ENCODE peak calls at places on chromosomes 3 and 15, in four cellular contexts. J is PC-9, I is GM23338, A is neural progenitor cell. B is an unnamed sample.

GRCh38 chr15:90838066-90838465 is 30.3 kb upstream of the FURIN start:
- DNase-seq in J (no peak), I (no peak), A (no peak), B (peak; percentile 21)

GRCh38 chr15:98421419-98422085 is 226.8 kb upstream of the IGF1R start:
- DNase-seq in J (no peak), I (peak; percentile 91), A (peak; percentile 90), B (peak; percentile 45)

GRCh38 chr3:43023766-43024165 is 44.7 kb downstream of the GASK1A start:
- DNase-seq in J (no peak), I (no peak), A (no peak), B (peak; percentile 54)

GRCh38 chr15:67927501-67928156 is 87.8 kb upstream of the RNU6-1 start:
- DNase-seq in J (no peak), I (no peak), A (no peak), B (no peak)

GRCh38 chr15:72033711-72034110 is 84.2 kb downstream of the MYO9A start:
- DNase-seq in J (no peak), I (no peak), A (no peak), B (no peak)

GRCh38 chr15:41661529-41662225 is 1.5 kb downstream of the MGA start:
- DNase-seq in J (peak; percentile 46), I (peak; percentile 95), A (peak; percentile 86), B (peak; percentile 88)

GRCh38 chr15:85950101-85950500 is 129.6 kb upstream of the AGBL1 start:
- DNase-seq in J (no peak), I (no peak), A (no peak), B (peak; percentile 43)

GRCh38 chr3:195060531-195061385 is 210.2 kb downstream of the XXYLT1 start:
- DNase-seq in J (no peak), I (no peak), A (peak; percentile 23), B (no peak)

GRCh38 chr3:28575100-28575747 is 226.6 kb upstream of the AZI2 start:
- DNase-seq in J (no peak), I (peak; percentile 83), A (peak; percentile 74), B (no peak)

GRCh38 chr3:132569580-132569979 is 27.5 kb upstream of the ACKR4 start:
- DNase-seq in J (no peak), I (no peak), A (no peak), B (no peak)

GRCh38 chr15:101305820-101306255 is 10.8 kb upstream of the SNRPA1 start:
- DNase-seq in J (no peak), I (no peak), A (no peak), B (peak; percentile 11)

GRCh38 chr15:73052679-73053397 is 575 bp downstream of the NEO1 start:
- DNase-seq in J (no peak), I (peak; percentile 82), A (peak; percentile 90), B (peak; percentile 29)

GRCh38 chr15:70046716-70047369 is 50.9 kb downstream of the TLE3 start:
- DNase-seq in J (no peak), I (no peak), A (no peak), B (no peak)

GRCh38 chr15:101162701-101163483 is 89.0 kb downstream of the CHSY1 start:
- DNase-seq in J (no peak), I (no peak), A (no peak), B (no peak)

GRCh38 chr15:75153084-75153483 is 48.6 kb upstream of the C15orf39 start:
- DNase-seq in J (peak; percentile 44), I (peak; percentile 23), A (no peak), B (peak; percentile 20)

GRCh38 chr15:82854554-82854953 is 45.1 kb downstream of the WHAMM start:
- DNase-seq in J (no peak), I (no peak), A (no peak), B (no peak)

GRCh38 chr3:150179330-150179729 is 208.6 kb upstream of the PFN2 start:
- DNase-seq in J (no peak), I (no peak), A (no peak), B (no peak)

GRCh38 chr15:73630030-73630429 is 3.2 kb downstream of the NPTN start:
- DNase-seq in J (no peak), I (no peak), A (no peak), B (no peak)

GRCh38 chr3:170701696-170702678 is 116.1 kb upstream of the SLC7A14 start:
- DNase-seq in J (no peak), I (no peak), A (no peak), B (no peak)

GRCh38 chr3:111594205-111594604 is 941 bp downstream of the ZBED2 start:
- DNase-seq in J (peak; percentile 92), I (no peak), A (no peak), B (no peak)

GRCh38 chr3:13861461-13861860 is 18.4 kb downstream of the WNT7A start:
- DNase-seq in J (no peak), I (no peak), A (no peak), B (no peak)

GRCh38 chr3:168996622-168997021 is 666.9 kb downstream of the MECOM start:
- DNase-seq in J (no peak), I (no peak), A (no peak), B (no peak)

GRCh38 chr3:196988241-196989029 is 19.8 kb upstream of the PIGZ start:
- DNase-seq in J (no peak), I (peak; percentile 75), A (peak; percentile 65), B (no peak)

GRCh38 chr3:114428173-114428606 is 134.4 kb downstream of the TIGIT start:
- DNase-seq in J (no peak), I (no peak), A (no peak), B (no peak)

GRCh38 chr3:16719426-16719825 is 114.2 kb upstream of the DAZL start:
- DNase-seq in J (no peak), I (no peak), A (no peak), B (no peak)

GRCh38 chr3:159619341-159619885 is 369.2 kb upstream of the IL12A start:
- DNase-seq in J (peak; percentile 61), I (no peak), A (peak; percentile 86), B (no peak)
- H3K27ac ChIP-seq in J (no peak overlapping the region), I (no peak overlapping the region), A (peak overlapping the region; percentile 20), B (no peak overlapping the region)

GRCh38 chr3:98290916-98291315 is 8.6 kb downstream of the OR5H2 start:
- DNase-seq in J (no peak), I (no peak), A (no peak), B (no peak)
- TF ChIP-seq EZH2 in J (no peak), I (no peak), A (no peak), B (no peak)

GRCh38 chr3:50333744-50334328 is 5.8 kb upstream of the TUSC2 start:
- DNase-seq in J (no peak), I (no peak), A (no peak), B (no peak)

GRCh38 chr3:50336452-50337174 is 4.0 kb downstream of the RASSF1 start:
- DNase-seq in J (no peak), I (peak; percentile 41), A (peak; percentile 37), B (no peak)

GRCh38 chr3:50331364-50331907 is 3.4 kb upstream of the TUSC2 start:
- DNase-seq in J (no peak), I (no peak), A (no peak), B (no peak)

GRCh38 chr3:50337175-50337861 is 3.3 kb downstream of the RASSF1 start:
- DNase-seq in J (peak; percentile 92), I (peak; percentile 99), A (peak; percentile 99), B (peak; percentile 98)

DNA sequence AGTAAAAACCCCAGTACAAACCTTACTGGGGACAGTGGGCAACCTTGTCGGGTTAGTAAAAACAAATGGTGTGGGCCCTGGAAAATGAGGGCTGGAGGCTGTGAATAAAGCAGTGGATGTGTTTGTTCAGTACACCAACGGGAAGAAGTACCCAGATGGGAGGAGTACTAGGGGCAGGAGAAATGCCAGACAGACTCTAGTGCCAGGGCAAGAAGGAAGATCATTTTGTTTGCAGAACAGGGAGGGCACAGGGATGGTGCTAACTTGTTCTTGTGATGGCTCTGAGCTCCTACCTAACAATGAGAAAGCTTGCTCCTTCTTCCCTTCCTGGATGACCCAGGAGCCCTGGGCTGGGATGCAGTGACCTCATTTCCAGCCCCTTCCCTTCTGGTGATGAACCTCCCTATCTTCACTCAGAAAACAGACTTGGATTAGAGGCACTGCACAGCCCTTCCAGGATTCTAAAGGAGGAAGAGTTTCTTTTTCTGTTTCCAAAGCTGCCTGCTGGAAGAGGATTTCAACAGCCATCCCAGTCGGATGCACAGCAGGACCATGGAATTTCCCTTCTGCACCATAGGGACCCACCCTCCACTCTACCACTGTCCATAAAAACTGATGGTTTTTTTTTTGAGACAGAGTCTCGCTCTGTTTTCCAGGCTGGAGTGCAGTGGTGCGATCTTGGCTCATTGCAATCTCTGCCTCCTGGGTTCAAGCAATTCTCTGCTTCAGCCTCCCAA is 6.1 kb downstream of the RASSF1 start:
- DNase-seq in J (no peak), I (no peak), A (no peak), B (no peak)
- H4K20me1 ChIP-seq in J (no peaks in the 10 kb centered on the region), I (peaks cover 17% of the 10 kb centered on the region), A (peaks cover 32% of the 10 kb centered on the region), B (peaks cover 53% of the 10 kb centered on the region)

DNA sequence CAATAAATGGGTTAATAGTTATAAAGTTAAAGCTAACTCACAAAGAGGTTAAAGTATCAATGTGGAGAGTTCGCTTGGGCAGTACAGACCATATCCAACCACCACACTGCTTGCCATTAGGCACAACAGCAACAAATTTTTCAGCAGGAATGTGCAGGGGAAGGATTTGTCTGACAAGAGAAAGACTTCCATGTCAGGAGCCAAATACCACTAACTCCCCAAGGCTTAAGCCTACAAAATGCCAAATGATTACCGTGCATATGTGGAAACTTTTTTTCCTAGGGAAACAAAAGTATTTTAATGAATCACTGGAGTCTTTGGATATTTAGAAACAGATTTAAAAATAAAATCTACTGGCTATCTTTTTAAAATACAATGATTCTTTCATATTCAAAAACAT is 8.1 kb downstream of the VGLL3 start:
- DNase-seq in J (no peak), I (no peak), A (no peak), B (no peak)
- H3K27ac ChIP-seq in J (no peak overlapping the region), I (no peak overlapping the region), A (no peak overlapping the region), B (no peak overlapping the region)

GRCh38 chr15:64746921-64747320 is 28.5 kb downstream of the RBPMS2 start:
- DNase-seq in J (no peak), I (no peak), A (no peak), B (no peak)
- TF ChIP-seq EZH2 in J (no peak), I (no peak), A (no peak), B (no peak)

GRCh38 chr3:58167431-58168351 is 43.1 kb downstream of the DNASE1L3 start:
- DNase-seq in J (no peak), I (peak; percentile 74), A (peak; percentile 78), B (peak; percentile 71)
- H4K20me1 ChIP-seq in J (no peaks in the 10 kb centered on the region), I (peaks cover 10% of the 10 kb centered on the region), A (no peaks in the 10 kb centered on the region), B (no peaks in the 10 kb centered on the region)

DNA sequence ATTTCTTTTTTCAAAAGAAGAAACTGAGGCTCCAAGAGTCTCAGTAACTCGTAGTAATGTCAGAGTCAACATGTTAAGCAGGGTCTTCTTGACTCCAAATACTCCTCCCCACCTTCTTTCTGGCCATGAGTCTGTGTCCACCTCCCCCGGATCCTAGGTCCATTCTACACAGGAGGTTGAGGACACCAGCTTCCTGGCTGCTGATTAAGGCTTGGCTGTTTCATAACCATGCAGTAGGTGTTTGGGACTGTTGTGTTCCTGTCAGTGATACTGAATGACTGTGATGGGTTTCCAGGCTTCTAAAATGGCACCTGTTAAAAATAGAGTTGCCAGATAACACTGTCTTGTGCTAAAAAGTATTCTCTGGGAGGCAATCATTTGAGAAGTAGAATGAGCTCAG is 130.8 kb upstream of the IL12A start:
- DNase-seq in J (peak; percentile 20), I (no peak), A (no peak), B (no peak)
- H3K27ac ChIP-seq in J (no peak overlapping the region), I (no peak overlapping the region), A (no peak overlapping the region), B (no peak overlapping the region)